ENCODE peak calls at places on chromosomes 12 and 14, in ten cellular contexts. One of them, this sample, is unnamed.
A peak's percentile ranks its signal among the peaks of the same experiment; 100 is the strongest.

GRCh38 chr12:47277972-47278448 is 198.3 kb upstream of the AMIGO2 start:
- DNase-seq in SIG-M5: peak; percentile 22
- DNase-seq in HT-29: peak; percentile 81
- DNase-seq in stimulated activated CD8-positive, alpha-beta memory T cell treated with anti-CD3 and anti-CD28 coated beads, Interleukin-4, amount 100 ng/mL, for 48 hours: no peak
- DNase-seq in kidney glomerular epithelial cell: peak; percentile 95
- DNase-seq in endothelial cell of umbilical vein: peak; percentile 35
- DNase-seq in retina: no peak
- DNase-seq in NCI-H1092 treated with DMSO at 0.1 percent for 48 hours: no peak
- DNase-seq in germinal center: no peak
- DNase-seq in hypothalamus: no peak
- DNase-seq in this sample: no peak

GRCh38 chr12:130280226-130280625 is 57.5 kb upstream of the PIWIL1 start:
- DNase-seq in retina: no peak
- DNase-seq in HT-29: no peak
- DNase-seq in NCI-H1092 treated with DMSO at 0.1 percent for 48 hours: no peak
- DNase-seq in endothelial cell of umbilical vein: no peak
- DNase-seq in germinal center: no peak
- DNase-seq in stimulated activated CD8-positive, alpha-beta memory T cell treated with anti-CD3 and anti-CD28 coated beads, Interleukin-4, amount 100 ng/mL, for 48 hours: no peak
- DNase-seq in kidney glomerular epithelial cell: no peak
- DNase-seq in hypothalamus: peak; percentile 10
- DNase-seq in SIG-M5: no peak
- DNase-seq in this sample: peak; percentile 7

GRCh38 chr12:19802915-19803314 is 363.6 kb downstream of the AEBP2 start:
- DNase-seq in germinal center: no peak
- DNase-seq in stimulated activated CD8-positive, alpha-beta memory T cell treated with anti-CD3 and anti-CD28 coated beads, Interleukin-4, amount 100 ng/mL, for 48 hours: no peak
- DNase-seq in NCI-H1092 treated with DMSO at 0.1 percent for 48 hours: no peak
- DNase-seq in kidney glomerular epithelial cell: no peak
- DNase-seq in hypothalamus: no peak
- DNase-seq in retina: no peak
- DNase-seq in endothelial cell of umbilical vein: no peak
- DNase-seq in SIG-M5: no peak
- DNase-seq in HT-29: no peak
- DNase-seq in this sample: no peak

GRCh38 chr14:51653096-51653814 is 1.5 kb downstream of the FRMD6 start:
- DNase-seq in kidney glomerular epithelial cell: peak; percentile 69
- DNase-seq in retina: no peak
- DNase-seq in HT-29: peak; percentile 6
- DNase-seq in endothelial cell of umbilical vein: peak; percentile 87
- DNase-seq in NCI-H1092 treated with DMSO at 0.1 percent for 48 hours: no peak
- DNase-seq in hypothalamus: peak; percentile 55
- DNase-seq in SIG-M5: no peak
- DNase-seq in stimulated activated CD8-positive, alpha-beta memory T cell treated with anti-CD3 and anti-CD28 coated beads, Interleukin-4, amount 100 ng/mL, for 48 hours: no peak
- DNase-seq in germinal center: peak; percentile 5
- DNase-seq in this sample: peak; percentile 29

GRCh38 chr14:36105401-36105800 is 71.1 kb downstream of the PTCSC3 start:
- DNase-seq in germinal center: no peak
- DNase-seq in hypothalamus: no peak
- DNase-seq in endothelial cell of umbilical vein: no peak
- DNase-seq in SIG-M5: no peak
- DNase-seq in HT-29: peak; percentile 38
- DNase-seq in retina: no peak
- DNase-seq in NCI-H1092 treated with DMSO at 0.1 percent for 48 hours: peak; percentile 55
- DNase-seq in kidney glomerular epithelial cell: peak; percentile 31
- DNase-seq in stimulated activated CD8-positive, alpha-beta memory T cell treated with anti-CD3 and anti-CD28 coated beads, Interleukin-4, amount 100 ng/mL, for 48 hours: no peak
- DNase-seq in this sample: no peak

GRCh38 chr12:1204581-1205121 is 213.6 kb downstream of the ERC1 start:
- DNase-seq in kidney glomerular epithelial cell: no peak
- DNase-seq in SIG-M5: no peak
- DNase-seq in germinal center: peak; percentile 34
- DNase-seq in NCI-H1092 treated with DMSO at 0.1 percent for 48 hours: peak; percentile 63
- DNase-seq in HT-29: no peak
- DNase-seq in retina: no peak
- DNase-seq in hypothalamus: no peak
- DNase-seq in stimulated activated CD8-positive, alpha-beta memory T cell treated with anti-CD3 and anti-CD28 coated beads, Interleukin-4, amount 100 ng/mL, for 48 hours: no peak
- DNase-seq in endothelial cell of umbilical vein: peak; percentile 74
- DNase-seq in this sample: peak; percentile 8

GRCh38 chr12:74624206-74624605 is 86.6 kb downstream of the ATXN7L3B start:
- DNase-seq in endothelial cell of umbilical vein: no peak
- DNase-seq in retina: no peak
- DNase-seq in stimulated activated CD8-positive, alpha-beta memory T cell treated with anti-CD3 and anti-CD28 coated beads, Interleukin-4, amount 100 ng/mL, for 48 hours: no peak
- DNase-seq in HT-29: no peak
- DNase-seq in SIG-M5: no peak
- DNase-seq in hypothalamus: no peak
- DNase-seq in kidney glomerular epithelial cell: no peak
- DNase-seq in NCI-H1092 treated with DMSO at 0.1 percent for 48 hours: peak; percentile 30
- DNase-seq in germinal center: no peak
- DNase-seq in this sample: no peak

GRCh38 chr14:60565211-60565610 is 56.3 kb downstream of the SIX6 start:
- DNase-seq in retina: no peak
- DNase-seq in endothelial cell of umbilical vein: no peak
- DNase-seq in germinal center: no peak
- DNase-seq in NCI-H1092 treated with DMSO at 0.1 percent for 48 hours: peak; percentile 44
- DNase-seq in hypothalamus: no peak
- DNase-seq in kidney glomerular epithelial cell: peak; percentile 81
- DNase-seq in HT-29: no peak
- DNase-seq in stimulated activated CD8-positive, alpha-beta memory T cell treated with anti-CD3 and anti-CD28 coated beads, Interleukin-4, amount 100 ng/mL, for 48 hours: no peak
- DNase-seq in SIG-M5: no peak
- DNase-seq in this sample: no peak

GRCh38 chr14:89648924-89649323 is 231.9 kb upstream of the FOXN3 start:
- DNase-seq in endothelial cell of umbilical vein: no peak
- DNase-seq in germinal center: no peak
- DNase-seq in NCI-H1092 treated with DMSO at 0.1 percent for 48 hours: no peak
- DNase-seq in hypothalamus: no peak
- DNase-seq in HT-29: no peak
- DNase-seq in retina: no peak
- DNase-seq in stimulated activated CD8-positive, alpha-beta memory T cell treated with anti-CD3 and anti-CD28 coated beads, Interleukin-4, amount 100 ng/mL, for 48 hours: no peak
- DNase-seq in SIG-M5: no peak
- DNase-seq in kidney glomerular epithelial cell: no peak
- DNase-seq in this sample: no peak

GRCh38 chr14:85590784-85591183 is 60.8 kb downstream of the FLRT2 start:
- DNase-seq in SIG-M5: no peak
- DNase-seq in kidney glomerular epithelial cell: peak; percentile 8
- DNase-seq in retina: no peak
- DNase-seq in stimulated activated CD8-positive, alpha-beta memory T cell treated with anti-CD3 and anti-CD28 coated beads, Interleukin-4, amount 100 ng/mL, for 48 hours: no peak
- DNase-seq in germinal center: no peak
- DNase-seq in endothelial cell of umbilical vein: no peak
- DNase-seq in NCI-H1092 treated with DMSO at 0.1 percent for 48 hours: no peak
- DNase-seq in HT-29: no peak
- DNase-seq in hypothalamus: no peak
- DNase-seq in this sample: no peak

GRCh38 chr12:31035226-31035625 is 38.4 kb upstream of the DDX11 start:
- DNase-seq in retina: no peak
- DNase-seq in SIG-M5: no peak
- DNase-seq in hypothalamus: no peak
- DNase-seq in NCI-H1092 treated with DMSO at 0.1 percent for 48 hours: no peak
- DNase-seq in HT-29: peak; percentile 43
- DNase-seq in stimulated activated CD8-positive, alpha-beta memory T cell treated with anti-CD3 and anti-CD28 coated beads, Interleukin-4, amount 100 ng/mL, for 48 hours: no peak
- DNase-seq in endothelial cell of umbilical vein: no peak
- DNase-seq in kidney glomerular epithelial cell: no peak
- DNase-seq in germinal center: no peak
- DNase-seq in this sample: no peak

This sample was measured in hippocampal formation.